ENCODE peak calls at places on chromosome 4, in nine cellular contexts. S, F, C, P, L, T, O, K and D are unnamed samples. For H3K4me1, the result is how much of the 10 kb centered on the place peaks cover.

GRCh38 chr4:104462647-104463046 is 32.0 kb downstream of the CXXC4 start:
- DNase-seq in T (no peak), P (no peak), F (no peak), C (no peak), O (no peak), K (no peak), S (no peak), L (no peak), D (no peak)

GRCh38 chr4:20528508-20528907 is 171.8 kb upstream of the PACRGL start:
- DNase-seq in K (no peak), F (no peak), L (no peak), O (no peak), S (no peak), P (no peak), T (no peak), C (no peak), D (no peak)

GRCh38 chr4:81913427-81913878 is 441.7 kb upstream of the RASGEF1B start:
- DNase-seq in C (peak), L (no peak), T (peak), K (peak), F (peak), S (peak), P (no peak), O (no peak), D (no peak)

GRCh38 chr4:71066737-71067716 is 73.6 kb downstream of the DCK start:
- DNase-seq in K (no peak), O (no peak), P (no peak), F (no peak), C (no peak), L (no peak), S (no peak), T (no peak), D (no peak)

GRCh38 chr4:153495480-153496206 is 29.5 kb downstream of the TMEM131L start:
- DNase-seq in F (no peak), P (no peak), T (no peak), L (no peak), C (no peak), S (no peak), K (no peak), O (no peak), D (no peak)

GRCh38 chr4:3340703-3341088 is 47.9 kb downstream of the RGS12 start:
- DNase-seq in O (peak), T (no peak), C (no peak), L (no peak), K (no peak), F (peak), S (no peak), P (no peak), D (no peak)

GRCh38 chr4:60884545-60884944 is 315.6 kb upstream of the ADGRL3 start:
- DNase-seq in L (no peak), P (no peak), K (no peak), O (no peak), C (no peak), F (no peak), S (no peak), T (no peak), D (no peak)

GRCh38 chr4:15006416-15007024 is 4.2 kb downstream of the CPEB2 start:
- DNase-seq in F (no peak), O (no peak), P (no peak), L (no peak), S (no peak), C (no peak), K (peak), T (no peak), D (no peak)

GRCh38 chr4:70688795-70689231 is 481 bp downstream of the UTP3 start:
- DNase-seq in C (no peak), T (peak), L (no peak), K (peak), S (peak), P (no peak), O (no peak), F (no peak), D (peak)

GRCh38 chr4:155544547-155544946 is 122.1 kb upstream of the GUCY1A1 start:
- DNase-seq in P (peak), O (no peak), S (no peak), T (no peak), K (no peak), F (no peak), C (no peak), L (no peak), D (no peak)

GRCh38 chr4:114108869-114109268 is 129.4 kb upstream of the ARSJ start:
- DNase-seq in O (no peak), S (peak), T (peak), L (peak), C (peak), P (no peak), K (no peak), F (no peak), D (no peak)

GRCh38 chr4:57061395-57061794 is 48.8 kb downstream of the IGFBP7 start:
- DNase-seq in F (no peak), L (no peak), O (no peak), K (no peak), S (no peak), C (no peak), P (no peak), T (no peak), D (no peak)

GRCh38 chr4:57065730-57066482 is 44.3 kb downstream of the IGFBP7 start:
- DNase-seq in K (no peak), L (no peak), T (no peak), F (no peak), O (no peak), S (no peak), C (no peak), P (no peak), D (no peak)

GRCh38 chr4:57064811-57065711 is 45.1 kb downstream of the IGFBP7 start:
- DNase-seq in K (no peak), L (no peak), P (peak), T (no peak), S (peak), C (no peak), O (no peak), F (peak), D (no peak)

GRCh38 chr4:57063518-57063917 is 46.7 kb downstream of the IGFBP7 start:
- DNase-seq in S (no peak), T (no peak), F (no peak), C (no peak), P (no peak), K (no peak), O (no peak), L (no peak), D (no peak)

GRCh38 chr4:57064120-57064519 is 46.1 kb downstream of the IGFBP7 start:
- DNase-seq in T (no peak), L (no peak), F (no peak), C (no peak), P (no peak), O (no peak), K (no peak), S (no peak), D (no peak)
- H3K27ac ChIP-seq in T (no peak), L (no peak), F (peak), C (no peak), P (peak), O (peak), K (no peak), S (peak), D (peak)

GRCh38 chr4:2059034-2059725 is at the start of gene NAT8L:
- DNase-seq in S (peak), F (no peak), K (peak), P (no peak), C (peak), O (no peak), T (peak), L (no peak), D (no peak)

GRCh38 chr4:2058264-2059033 is 678 bp upstream of the NAT8L start:
- DNase-seq in K (peak), S (peak), F (no peak), C (no peak), O (no peak), P (no peak), L (no peak), T (peak), D (peak)

GRCh38 chr4:2061208-2062131 is 2.3 kb downstream of the NAT8L start:
- DNase-seq in O (no peak), S (peak), F (no peak), T (no peak), L (no peak), P (no peak), C (no peak), K (no peak), D (no peak)

GRCh38 chr4:2060578-2061207 is 1.6 kb downstream of the NAT8L start:
- DNase-seq in O (no peak), P (no peak), K (no peak), T (peak), S (peak), L (no peak), F (no peak), C (no peak), D (peak)

DNA sequence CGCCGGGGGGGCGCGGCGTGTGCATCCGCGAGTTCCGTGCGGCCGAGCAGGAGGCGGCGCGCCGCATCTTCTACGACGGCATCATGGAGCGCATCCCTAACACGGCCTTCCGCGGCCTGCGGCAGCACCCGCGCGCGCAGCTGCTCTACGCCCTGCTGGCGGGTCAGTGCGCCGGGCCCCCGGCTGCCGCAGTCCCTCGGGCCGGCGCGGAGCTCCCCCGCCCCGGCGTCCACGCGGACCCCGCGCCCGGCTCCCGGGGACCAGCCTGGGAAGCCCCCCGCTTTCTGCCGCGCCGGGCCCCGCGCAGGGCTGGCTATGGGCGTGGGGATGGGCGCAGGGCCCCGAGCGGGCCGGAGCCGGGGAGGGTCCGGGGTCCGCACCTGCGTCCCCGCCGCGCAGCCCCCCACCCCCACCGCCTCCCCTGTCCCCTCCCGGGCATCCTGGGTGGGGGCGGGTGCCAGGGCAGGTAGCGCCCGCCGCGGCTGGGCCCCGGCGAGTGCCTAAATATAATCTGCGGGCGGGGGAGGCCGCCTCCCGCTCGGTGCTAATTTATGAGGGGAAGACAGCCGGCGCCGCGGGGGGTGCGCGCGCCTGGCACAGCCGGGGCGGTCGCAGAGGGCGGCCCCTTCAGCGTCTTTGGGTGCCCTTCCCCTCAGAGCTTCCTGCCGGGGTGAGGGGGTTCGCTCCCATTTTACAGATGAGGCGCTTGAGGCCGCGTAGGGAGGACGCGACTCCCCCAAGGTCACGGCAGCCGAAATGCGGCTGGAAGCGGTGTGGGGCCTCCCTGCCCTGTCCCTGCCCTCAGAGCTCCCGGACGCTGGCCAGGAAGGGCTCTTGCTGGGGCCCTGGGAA is 825 bp downstream of the NAT8L start:
- DNase-seq in C (no peak), F (no peak), O (no peak), P (no peak), K (peak), T (peak), S (peak), L (no peak), D (peak)
- TF ChIP-seq POLR2AphosphoS5 in C (peak), F (no peak), O (no peak), P (no peak), K (no peak), T (no peak), S (no peak), L (no peak), D (no peak)

GRCh38 chr4:40241936-40242590 is 45.2 kb downstream of the RHOH start:
- DNase-seq in O (no peak), F (no peak), L (no peak), K (no peak), S (no peak), P (no peak), T (no peak), C (no peak), D (no peak)
- H3K4me1 ChIP-seq in O (under half), F (under half), L (under half), K (under half), S (under half), P (under half), T (under half), C (under half), D (half or more)

DNA sequence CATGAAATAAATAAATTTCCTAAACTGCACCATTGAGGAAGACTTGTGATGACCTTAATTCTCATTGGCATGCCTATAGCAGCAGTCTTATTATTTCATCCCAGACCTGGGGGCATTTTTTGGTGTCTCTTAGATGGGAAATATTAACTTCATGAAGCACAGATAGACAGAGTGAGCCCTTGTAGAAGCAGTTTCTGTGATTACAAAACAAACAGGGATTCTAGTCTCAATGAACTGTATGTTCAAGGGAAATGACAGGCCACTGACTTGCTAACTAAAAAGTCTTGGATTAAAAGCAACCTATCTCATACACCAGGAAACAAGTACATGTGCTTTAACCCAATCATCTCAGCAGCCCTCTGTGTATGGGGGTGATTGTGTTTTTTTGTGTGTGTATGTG is 32.0 kb upstream of the HPGD start:
- DNase-seq in F (no peak), L (no peak), P (no peak), K (no peak), T (no peak), C (no peak), O (no peak), S (no peak), D (no peak)
- H3K27ac ChIP-seq in F (no peak), L (no peak), P (no peak), K (no peak), T (no peak), C (no peak), O (no peak), S (no peak), D (no peak)

GRCh38 chr4:26120098-26120795 is 200.6 kb upstream of the RBPJ start:
- DNase-seq in K (no peak), O (no peak), S (no peak), C (no peak), T (no peak), P (no peak), L (no peak), F (no peak), D (no peak)
- TF ChIP-seq POLR2AphosphoS5 in K (no peak), O (no peak), S (no peak), C (no peak), T (no peak), P (no peak), L (no peak), F (no peak), D (no peak)

GRCh38 chr4:118772149-118773081 is 63.5 kb downstream of the SEC24D start:
- DNase-seq in T (peak), P (no peak), F (no peak), L (no peak), S (no peak), C (peak), O (no peak), K (no peak), D (no peak)

GRCh38 chr4:118767109-118767508 is 68.8 kb downstream of the SEC24D start:
- DNase-seq in L (no peak), F (no peak), P (no peak), K (peak), C (no peak), S (no peak), T (no peak), O (no peak), D (no peak)

GRCh38 chr4:118765399-118765798 is 70.5 kb downstream of the SEC24D start:
- DNase-seq in T (no peak), C (peak), O (no peak), L (no peak), P (no peak), F (no peak), K (peak), S (no peak), D (no peak)

GRCh38 chr4:118770741-118771187 is 65.2 kb downstream of the SEC24D start:
- DNase-seq in O (no peak), L (no peak), T (no peak), S (peak), K (no peak), P (no peak), C (no peak), F (no peak), D (no peak)

DNA sequence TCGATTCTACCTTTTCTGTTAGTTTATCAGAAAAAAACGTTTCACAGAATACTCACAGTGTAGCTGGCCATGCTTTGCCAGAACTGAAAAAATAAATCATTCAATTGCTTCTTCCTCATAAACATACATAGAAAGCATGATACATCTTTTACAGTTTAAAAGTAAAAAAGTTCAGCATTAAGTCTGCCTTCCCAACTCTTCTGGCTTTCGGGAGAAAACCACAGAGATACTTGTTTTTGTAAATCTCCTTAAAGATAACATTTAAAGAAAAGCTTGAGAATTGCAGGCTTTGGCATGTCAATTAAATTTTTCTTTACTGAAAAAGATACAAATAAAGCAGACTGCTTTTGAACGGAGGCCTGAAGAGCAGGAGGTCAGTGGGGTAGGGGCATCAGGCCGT is 66.8 kb downstream of the SEC24D start:
- DNase-seq in S (no peak), L (no peak), C (no peak), T (no peak), F (no peak), K (no peak), P (no peak), O (no peak), D (no peak)
- H3K4me1 ChIP-seq in S (half or more), L (under half), C (under half), T (under half), F (under half), K (under half), P (half or more), O (under half), D (under half)

GRCh38 chr4:102823897-102824296 is 3.5 kb downstream of the UBE2D3 start:
- DNase-seq in S (no peak), T (no peak), F (no peak), L (no peak), C (no peak), P (no peak), O (no peak), K (no peak), D (no peak)

GRCh38 chr4:102824398-102824797 is 3.0 kb downstream of the UBE2D3 start:
- DNase-seq in S (no peak), T (no peak), F (no peak), O (no peak), K (no peak), L (no peak), C (no peak), P (no peak), D (no peak)

GRCh38 chr4:102825261-102826071 is 1.9 kb downstream of the UBE2D3 start:
- DNase-seq in L (no peak), S (peak), T (peak), C (peak), F (no peak), K (no peak), P (peak), O (no peak), D (no peak)

GRCh38 chr4:102826105-102826889 is 1.1 kb downstream of the UBE2D3 start:
- DNase-seq in T (no peak), F (no peak), L (no peak), O (no peak), P (no peak), S (no peak), C (no peak), K (no peak), D (no peak)

DNA sequence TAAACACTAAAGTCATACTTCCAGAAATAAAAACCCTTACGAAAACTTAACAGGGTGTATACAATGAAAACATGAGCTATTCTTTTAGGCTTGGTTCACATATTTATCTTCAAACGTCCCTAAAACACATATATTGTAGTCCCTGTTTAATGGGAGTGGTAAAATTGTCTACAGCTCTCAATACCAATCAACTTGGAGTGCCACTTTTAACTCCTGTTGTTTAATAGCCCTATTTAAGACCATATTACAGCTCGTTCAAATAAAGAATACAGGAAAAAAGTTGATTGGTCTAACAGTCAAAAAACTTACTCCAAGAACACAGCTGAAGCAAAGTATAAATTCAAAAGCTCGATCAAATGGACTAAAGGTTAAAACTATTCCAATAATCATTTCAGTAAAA is 3.9 kb downstream of the UBE2D3 start:
- DNase-seq in P (no peak), S (no peak), F (no peak), T (no peak), L (no peak), C (no peak), K (no peak), O (no peak), D (no peak)
- H3K27ac ChIP-seq in P (peak), S (peak), F (peak), T (no peak), L (no peak), C (no peak), K (peak), O (peak), D (peak)

DNA sequence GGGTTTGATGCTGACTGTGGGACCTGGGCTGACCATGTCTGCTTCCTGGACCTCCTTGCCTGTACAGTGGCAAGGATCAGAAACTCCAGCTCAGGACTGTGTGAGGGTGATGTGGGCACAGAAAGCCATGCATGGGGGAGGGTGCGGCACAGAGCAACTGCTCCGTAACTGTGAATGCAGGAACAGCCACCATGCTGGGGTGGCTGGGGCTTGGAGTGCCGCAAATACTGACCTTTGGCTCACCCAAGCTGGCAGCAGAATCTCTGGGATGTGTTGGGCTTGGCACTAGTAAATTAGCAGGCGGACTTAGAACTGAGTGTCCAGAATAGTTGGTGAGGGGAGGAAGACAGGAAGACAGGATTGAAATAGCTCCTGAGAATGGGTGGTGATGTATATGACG is 52.0 kb downstream of the DRD5 start:
- DNase-seq in P (no peak), S (no peak), F (no peak), L (no peak), C (no peak), K (no peak), O (no peak), T (no peak), D (no peak)
- TF ChIP-seq POLR2AphosphoS5 in P (no peak), S (no peak), F (no peak), L (no peak), C (no peak), K (no peak), O (no peak), T (no peak), D (no peak)

DNA sequence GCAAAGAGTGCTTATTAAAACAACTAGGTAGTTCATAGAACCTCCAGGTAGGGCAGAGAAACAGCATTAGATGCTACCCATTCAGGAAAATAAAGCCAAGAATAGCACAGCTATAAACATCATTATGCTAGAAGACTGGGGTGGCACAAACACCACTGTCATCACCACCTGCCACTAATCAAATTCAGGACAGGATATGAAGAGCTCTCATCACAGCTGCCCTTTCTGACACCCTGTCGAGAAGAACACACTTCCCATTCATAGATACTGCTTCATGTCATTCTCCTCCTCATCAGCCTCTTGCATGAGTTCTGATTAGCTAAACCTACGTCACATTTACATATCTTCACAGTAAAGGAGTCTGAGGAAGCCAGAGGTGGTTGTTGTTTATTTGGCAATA is 692.3 kb upstream of the HS3ST1 start:
- DNase-seq in F (no peak), S (no peak), T (no peak), O (no peak), L (no peak), P (no peak), C (no peak), K (no peak), D (no peak)
- H3K4me1 ChIP-seq in F (under half), S (under half), T (under half), O (under half), L (under half), P (under half), C (under half), K (under half), D (under half)